ENCODE peak calls at places on chromosomes 4 and X, in nine cellular contexts. G, P, Z, T, W, Q, X, C and L are unnamed samples.

GRCh38 chr4:113880240-113881028 is 99.0 kb downstream of the ARSJ start:
- DNase-seq in G (no peak), P (no peak), Z (no peak), T (no peak), W (no peak), Q (no peak), X (no peak), C (no peak), L (no peak)

GRCh38 chrX:40105016-40105790 is 7.4 kb upstream of the BCOR start:
- DNase-seq in G (no peak), P (peak), Z (no peak), T (peak), W (no peak), Q (no peak), X (no peak), C (peak), L (no peak)

GRCh38 chrX:43809463-43809862 is 72.8 kb downstream of the MAOB start:
- DNase-seq in G (no peak), P (no peak), Z (peak), T (no peak), W (no peak), Q (no peak), X (no peak), C (no peak), L (no peak)

GRCh38 chrX:39619182-39620009 is 478.4 kb downstream of the BCOR start:
- DNase-seq in G (no peak), P (no peak), Z (peak), T (no peak), W (no peak), Q (no peak), X (no peak), C (no peak), L (no peak)

GRCh38 chr4:165207016-165207430 is 338 bp upstream of the KLHL2 start:
- DNase-seq in G (no peak), P (no peak), Z (no peak), T (no peak), W (no peak), Q (peak), X (no peak), C (peak), L (no peak)

GRCh38 chr4:137819964-137820383 is 287.7 kb upstream of the PCDH18 start:
- DNase-seq in G (no peak), P (no peak), Z (peak), T (no peak), W (no peak), Q (no peak), X (no peak), C (peak), L (no peak)

GRCh38 chr4:25090516-25090915 is 59.8 kb upstream of the LGI2 start:
- DNase-seq in G (no peak), P (no peak), Z (no peak), T (no peak), W (no peak), Q (no peak), X (no peak), C (no peak), L (no peak)

GRCh38 chr4:169059294-169060201 is 49.5 kb upstream of the CBR4 start:
- DNase-seq in G (no peak), P (peak), Z (peak), T (peak), W (no peak), Q (no peak), X (peak), C (no peak), L (no peak)

GRCh38 chr4:172758586-172759340 is 409.8 kb upstream of the GALNT7 start:
- DNase-seq in G (no peak), P (no peak), Z (peak), T (no peak), W (no peak), Q (no peak), X (no peak), C (peak), L (no peak)

GRCh38 chrX:153681175-153681574 is 6.6 kb upstream of the SLC6A8 start:
- DNase-seq in G (no peak), P (peak), Z (no peak), T (no peak), W (no peak), Q (no peak), X (no peak), C (no peak), L (peak)

GRCh38 chrX:70166601-70167590 is 10.4 kb upstream of the DGAT2L6 start:
- DNase-seq in G (no peak), P (no peak), Z (peak), T (no peak), W (no peak), Q (no peak), X (no peak), C (peak), L (no peak)

GRCh38 chr4:148059617-148060180 is 327.8 kb downstream of the ARHGAP10 start:
- DNase-seq in G (no peak), P (no peak), Z (no peak), T (peak), W (no peak), Q (no peak), X (no peak), C (no peak), L (no peak)

GRCh38 chrX:13855689-13856425 is 39.0 kb upstream of the GPM6B start:
- DNase-seq in G (no peak), P (no peak), Z (no peak), T (no peak), W (no peak), Q (no peak), X (no peak), C (no peak), L (no peak)

GRCh38 chrX:17633546-17633945 is 103.7 kb upstream of the SCML1 start:
- DNase-seq in G (no peak), P (no peak), Z (no peak), T (no peak), W (no peak), Q (no peak), X (no peak), C (no peak), L (no peak)